ENCODE peak calls at places on chromosomes 6 and 20, in nine cellular contexts. I, H, Z, M, X, Q, Y, D and E are unnamed samples.

GRCh38 chr6:133214267-133214666 is 26.9 kb upstream of the EYA4 start:
- DNase-seq in I (no peak), H (no peak), Z (no peak), M (no peak), X (no peak), Q (no peak), Y (no peak), D (no peak), E (no peak)

GRCh38 chr6:11722224-11722623 is 56.4 kb downstream of the ADTRP start:
- DNase-seq in I (no peak), H (no peak), Z (no peak), M (no peak), X (no peak), Q (no peak), Y (no peak), D (no peak), E (no peak)

GRCh38 chr6:46491201-46491788 is at the start of gene RCAN2:
- DNase-seq in I (peak; percentile 59), H (peak; percentile 84), Z (peak; percentile 27), M (peak; percentile 62), X (peak; percentile 7), Q (peak; percentile 91), Y (peak; percentile 72), D (peak; percentile 25), E (no peak)

GRCh38 chr20:14284443-14284842 is 53.0 kb downstream of the FLRT3 start:
- DNase-seq in I (no peak), H (no peak), Z (no peak), M (no peak), X (no peak), Q (no peak), Y (no peak), D (no peak), E (no peak)

GRCh38 chr6:43749461-43749860 is 20.6 kb upstream of the VEGFA start:
- DNase-seq in I (no peak), H (no peak), Z (no peak), M (no peak), X (no peak), Q (no peak), Y (peak; percentile 26), D (no peak), E (no peak)

GRCh38 chr6:170209354-170210025 is 81.4 kb downstream of the DLL1 start:
- DNase-seq in I (peak; percentile 18), H (no peak), Z (no peak), M (no peak), X (peak; percentile 3), Q (no peak), Y (peak; percentile 34), D (no peak), E (no peak)

GRCh38 chr6:69349776-69350175 is 447.0 kb downstream of the LMBRD1 start:
- DNase-seq in I (no peak), H (peak; percentile 50), Z (no peak), M (no peak), X (no peak), Q (no peak), Y (no peak), D (no peak), E (no peak)

GRCh38 chr6:154508573-154509375 is 1.7 kb downstream of the CNKSR3 start:
- DNase-seq in I (no peak), H (no peak), Z (peak; percentile 92), M (no peak), X (no peak), Q (no peak), Y (peak; percentile 71), D (peak; percentile 42), E (no peak)

GRCh38 chr20:37096415-37097039 is 730 bp upstream of the RBL1 start:
- DNase-seq in I (no peak), H (no peak), Z (no peak), M (no peak), X (no peak), Q (peak; percentile 7), Y (no peak), D (no peak), E (no peak)

GRCh38 chr20:15236812-15237211 is 899.4 kb upstream of the FLRT3 start:
- DNase-seq in I (peak; percentile 28), H (no peak), Z (peak; percentile 58), M (no peak), X (no peak), Q (peak; percentile 70), Y (peak; percentile 49), D (no peak), E (no peak)

GRCh38 chr6:124490123-124490522 is 472.1 kb upstream of the RNF217 start:
- DNase-seq in I (no peak), H (no peak), Z (no peak), M (no peak), X (no peak), Q (no peak), Y (no peak), D (no peak), E (no peak)

GRCh38 chr20:10077081-10077471 is 42.3 kb downstream of the ANKEF1 start:
- DNase-seq in I (no peak), H (no peak), Z (no peak), M (no peak), X (peak; percentile 5), Q (peak; percentile 36), Y (no peak), D (no peak), E (no peak)

GRCh38 chr6:38239719-38240451 is 399.8 kb downstream of the BTBD9 start:
- DNase-seq in I (no peak), H (no peak), Z (no peak), M (no peak), X (no peak), Q (no peak), Y (no peak), D (no peak), E (no peak)

GRCh38 chr20:52105573-52106422 is 85.8 kb downstream of the ZFP64 start:
- DNase-seq in I (no peak), H (no peak), Z (no peak), M (no peak), X (no peak), Q (peak; percentile 88), Y (no peak), D (peak; percentile 21), E (no peak)
- H3K27ac ChIP-seq in I (no peak overlapping the region), H (no peak overlapping the region), Z (no peak overlapping the region), M (no peak overlapping the region), X (no peak overlapping the region), Q (no peak overlapping the region), Y (no peak overlapping the region), D (no peak overlapping the region), E (no peak overlapping the region)

DNA sequence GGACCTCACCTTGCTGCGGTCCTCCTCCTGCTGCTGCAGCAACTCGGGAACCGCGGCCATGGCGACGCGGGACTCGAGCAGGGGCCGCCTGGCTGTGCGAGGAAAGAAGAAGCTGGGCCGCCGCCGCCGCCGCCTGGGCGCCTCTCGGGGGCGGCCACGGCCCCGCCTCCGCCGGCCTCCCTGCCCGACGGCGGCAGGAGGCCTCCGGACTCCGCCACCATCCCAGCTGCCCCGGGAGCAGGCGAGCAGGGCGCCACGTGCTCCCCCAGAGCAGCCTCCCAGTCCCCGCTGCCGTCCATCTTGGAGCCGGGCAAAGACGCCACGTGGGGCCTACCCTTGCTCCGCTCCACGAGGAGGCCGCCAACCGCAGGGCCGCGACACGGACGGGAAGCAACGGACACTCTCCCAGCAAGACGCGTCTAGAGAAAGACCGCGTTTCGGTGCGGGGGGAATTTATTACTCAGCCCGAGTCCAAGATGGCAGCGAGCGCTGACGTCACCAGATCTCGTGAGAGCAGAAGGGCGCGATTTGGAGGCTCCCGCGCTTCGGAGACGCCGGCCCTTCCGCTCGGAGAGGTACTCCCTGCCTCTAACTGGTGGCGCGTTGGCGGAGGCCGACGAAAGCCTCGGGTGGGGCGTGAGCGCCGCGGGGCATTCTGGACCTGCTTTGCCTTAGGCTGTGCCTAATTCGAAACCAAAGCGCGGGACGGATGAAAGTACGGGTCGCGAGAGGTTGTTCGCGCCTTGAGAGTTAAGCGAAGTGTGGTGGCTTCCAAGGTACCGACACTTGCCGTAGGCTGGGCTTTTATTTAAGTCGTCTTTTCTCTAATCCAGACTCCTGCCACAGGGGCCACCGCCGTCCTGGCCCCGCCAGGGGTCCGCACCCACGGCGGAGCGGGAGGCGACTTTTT is at the start of the genes MGME1 and SNX5:
- DNase-seq in I (peak; percentile 99), H (peak; percentile 100), Z (peak; percentile 100), M (peak; percentile 99), X (peak; percentile 98), Q (peak; percentile 99), Y (peak; percentile 100), D (peak; percentile 96), E (peak; percentile 98)
- H3K4me3 ChIP-seq in I (peak within 1 kb of the TSS; percentile 86), H (peak within 1 kb of the TSS; percentile 97), Z (peak within 1 kb of the TSS; percentile 89), M (peak within 1 kb of the TSS; percentile 87), X (peak within 1 kb of the TSS; percentile 99), Q (peak within 1 kb of the TSS; percentile 88), Y (peak within 1 kb of the TSS; percentile 84), D (peak within 1 kb of the TSS; percentile 85), E (peak within 1 kb of the TSS; percentile 95)

DNA sequence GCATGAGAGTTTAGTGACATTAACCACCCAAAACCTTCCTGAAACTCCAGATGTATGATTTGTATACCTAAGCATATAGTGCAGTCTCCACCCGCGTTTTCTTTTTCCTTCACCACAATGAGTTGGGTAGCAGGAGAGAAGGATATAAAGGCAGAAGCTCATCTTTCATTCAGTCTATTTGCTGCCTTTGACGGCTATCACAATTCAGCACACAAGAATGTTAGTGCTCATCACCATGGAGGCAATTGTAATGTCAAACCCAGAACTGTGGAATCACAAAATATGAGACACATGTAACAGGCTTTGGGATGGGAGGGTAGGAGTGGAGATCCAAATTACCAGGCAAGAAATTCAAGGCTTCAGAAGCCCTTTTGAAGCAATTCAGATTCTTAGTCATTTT is 17.6 kb downstream of the ZHX3 start:
- DNase-seq in I (no peak), H (no peak), Z (no peak), M (no peak), X (no peak), Q (no peak), Y (no peak), D (no peak), E (no peak)
- H3K27ac ChIP-seq in I (no peak overlapping the region), H (peak overlapping the region; percentile 34), Z (no peak overlapping the region), M (no peak overlapping the region), X (no peak overlapping the region), Q (no peak overlapping the region), Y (no peak overlapping the region), D (no peak overlapping the region), E (no peak overlapping the region)

GRCh38 chr6:166488081-166488685 is 98.3 kb downstream of the RAMACL start:
- DNase-seq in I (peak; percentile 46), H (peak; percentile 72), Z (no peak), M (peak; percentile 60), X (peak; percentile 75), Q (peak; percentile 19), Y (peak; percentile 90), D (peak; percentile 25), E (peak; percentile 82)

GRCh38 chr6:166488701-166489100 is 97.8 kb downstream of the RAMACL start:
- DNase-seq in I (no peak), H (peak; percentile 46), Z (no peak), M (no peak), X (no peak), Q (no peak), Y (peak; percentile 46), D (no peak), E (no peak)

GRCh38 chr6:166485651-166486535 is 100.6 kb downstream of the RAMACL start:
- DNase-seq in I (no peak), H (peak; percentile 20), Z (no peak), M (no peak), X (no peak), Q (no peak), Y (no peak), D (no peak), E (no peak)

GRCh38 chr6:166486536-166486880 is 100.0 kb downstream of the RAMACL start:
- DNase-seq in I (no peak), H (no peak), Z (no peak), M (no peak), X (no peak), Q (no peak), Y (no peak), D (no peak), E (no peak)

DNA sequence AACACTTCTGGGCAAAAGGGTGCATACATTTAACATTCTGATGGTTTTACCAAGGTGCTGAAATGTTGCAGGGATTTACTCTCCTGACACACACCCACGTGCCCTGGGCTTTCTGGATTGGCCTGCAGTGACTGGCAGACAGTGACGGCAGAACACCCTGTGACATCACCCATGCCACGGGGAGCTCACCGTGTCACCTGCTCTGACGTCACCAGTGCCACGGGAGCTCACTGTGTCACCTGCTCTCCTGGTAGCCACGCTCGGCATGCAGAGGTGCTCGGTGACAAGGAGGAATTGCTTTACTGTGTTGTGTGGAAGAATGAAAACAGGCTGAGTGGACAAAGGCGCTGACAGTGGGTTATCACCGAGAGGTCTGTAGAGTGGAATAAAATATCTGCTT is 99.3 kb downstream of the RAMACL start:
- DNase-seq in I (no peak), H (no peak), Z (no peak), M (no peak), X (no peak), Q (no peak), Y (peak; percentile 45), D (no peak), E (no peak)
- H3K4me3 ChIP-seq in I (no peak overlapping the region), H (no peak overlapping the region), Z (no peak overlapping the region), M (no peak overlapping the region), X (no peak overlapping the region), Q (no peak overlapping the region), Y (no peak overlapping the region), D (no peak overlapping the region), E (peak overlapping the region; percentile 38)